ENCODE peak calls at places on chromosomes 7 and 10, in six cellular contexts. I is posterior cingulate gyrus, W is sigmoid colon, G is GF-D8, X is RWPE1, H is cardiac fibroblast. D is an unnamed sample.
A peak's percentile ranks its signal among the peaks of the same experiment; 100 is the strongest.

GRCh38 chr7:109375857-109376256 is 806.2 kb downstream of the DNAJB9 start:
- DNase-seq in I (no peak), W (no peak), G (no peak), X (no peak), H (no peak), D (no peak)

GRCh38 chr7:150631084-150631824 is 931 bp downstream of the GIMAP6 start:
- DNase-seq in I (no peak), W (no peak), G (no peak), X (no peak), H (no peak), D (no peak)

GRCh38 chr7:36208997-36209813 is 56.2 kb downstream of the EEPD1 start:
- DNase-seq in I (no peak), W (peak; percentile 22), G (no peak), X (peak; percentile 10), H (peak; percentile 17), D (no peak)

GRCh38 chr7:130275826-130276291 is 9.2 kb downstream of the CPA2 start:
- DNase-seq in I (no peak), W (no peak), G (no peak), X (peak; percentile 72), H (no peak), D (no peak)

GRCh38 chr7:4472739-4473138 is 209.4 kb upstream of the FOXK1 start:
- DNase-seq in I (no peak), W (no peak), G (no peak), X (no peak), H (no peak), D (no peak)

GRCh38 chr7:135889823-135890222 is 87.3 kb downstream of the MTPN start:
- DNase-seq in I (no peak), W (no peak), G (no peak), X (no peak), H (no peak), D (no peak)

GRCh38 chr10:1376384-1376945 is 320.3 kb downstream of the WDR37 start:
- DNase-seq in I (no peak), W (no peak), G (no peak), X (no peak), H (no peak), D (no peak)

GRCh38 chr7:95508780-95509179 is 23.0 kb downstream of the ASB4 start:
- DNase-seq in I (no peak), W (no peak), G (no peak), X (no peak), H (no peak), D (no peak)

GRCh38 chr7:122520961-122521555 is 177.9 kb downstream of the RNF133 start:
- DNase-seq in I (no peak), W (no peak), G (no peak), X (no peak), H (no peak), D (no peak)

GRCh38 chr10:62818426-62819011 is 2.4 kb upstream of the EGR2 start:
- DNase-seq in I (peak; percentile 22), W (no peak), G (no peak), X (no peak), H (peak; percentile 9), D (no peak)

GRCh38 chr10:86654411-86655172 is at the start of gene OPN4:
- DNase-seq in I (no peak), W (peak; percentile 40), G (no peak), X (no peak), H (peak; percentile 27), D (no peak)

GRCh38 chr7:102291056-102291915 is 4.6 kb downstream of the SH2B2 start:
- DNase-seq in I (no peak), W (no peak), G (no peak), X (no peak), H (no peak), D (no peak)